ENCODE peak calls at places on chromosomes 11 and 22, in seven cellular contexts. One of them, this sample, is unnamed.

GRCh38 chr11:27914080-27914479 is 193.9 kb downstream of the KIF18A start:
- DNase-seq in heart right ventricle: no peak
- DNase-seq in body of pancreas: no peak
- DNase-seq in transverse colon: no peak
- DNase-seq in progenitor cell of endocrine pancreas: no peak
- DNase-seq in RWPE1: no peak
- DNase-seq in GM12865: no peak
- DNase-seq in this sample: peak

GRCh38 chr22:28992565-28993326 is 68.9 kb downstream of the C22orf31 start:
- DNase-seq in heart right ventricle: no peak
- DNase-seq in body of pancreas: no peak
- DNase-seq in transverse colon: no peak
- DNase-seq in progenitor cell of endocrine pancreas: no peak
- DNase-seq in RWPE1: no peak
- DNase-seq in GM12865: no peak
- DNase-seq in this sample: no peak

GRCh38 chr11:32643526-32643925 is 59.9 kb downstream of the EIF3M start:
- DNase-seq in heart right ventricle: no peak
- DNase-seq in body of pancreas: no peak
- DNase-seq in transverse colon: no peak
- DNase-seq in progenitor cell of endocrine pancreas: no peak
- DNase-seq in RWPE1: peak
- DNase-seq in GM12865: no peak
- DNase-seq in this sample: no peak

GRCh38 chr11:77063407-77063806 is 3.4 kb upstream of the CAPN5 start:
- DNase-seq in heart right ventricle: no peak
- DNase-seq in body of pancreas: no peak
- DNase-seq in transverse colon: no peak
- DNase-seq in progenitor cell of endocrine pancreas: no peak
- DNase-seq in RWPE1: no peak
- DNase-seq in GM12865: no peak
- DNase-seq in this sample: no peak

GRCh38 chr22:24977370-24978230 is 25.1 kb downstream of the KIAA1671 start:
- DNase-seq in heart right ventricle: peak
- DNase-seq in body of pancreas: peak
- DNase-seq in transverse colon: peak
- DNase-seq in progenitor cell of endocrine pancreas: no peak
- DNase-seq in RWPE1: no peak
- DNase-seq in GM12865: no peak
- DNase-seq in this sample: no peak

GRCh38 chr11:108733479-108734116 is 68.7 kb downstream of the DDX10 start:
- DNase-seq in heart right ventricle: no peak
- DNase-seq in body of pancreas: no peak
- DNase-seq in transverse colon: no peak
- DNase-seq in progenitor cell of endocrine pancreas: no peak
- DNase-seq in RWPE1: peak
- DNase-seq in GM12865: peak
- DNase-seq in this sample: peak

GRCh38 chr11:100403817-100404216 is 283.3 kb upstream of the ARHGAP42 start:
- DNase-seq in heart right ventricle: no peak
- DNase-seq in body of pancreas: no peak
- DNase-seq in transverse colon: no peak
- DNase-seq in progenitor cell of endocrine pancreas: no peak
- DNase-seq in RWPE1: no peak
- DNase-seq in GM12865: no peak
- DNase-seq in this sample: peak

GRCh38 chr11:47724041-47724729 is 9.0 kb upstream of the AGBL2 start:
- DNase-seq in heart right ventricle: no peak
- DNase-seq in body of pancreas: peak
- DNase-seq in transverse colon: peak
- DNase-seq in progenitor cell of endocrine pancreas: no peak
- DNase-seq in RWPE1: no peak
- DNase-seq in GM12865: no peak
- DNase-seq in this sample: no peak

GRCh38 chr11:65859134-65859811 is 960 bp upstream of the MUS81 start:
- DNase-seq in heart right ventricle: peak
- DNase-seq in body of pancreas: peak
- DNase-seq in transverse colon: peak
- DNase-seq in progenitor cell of endocrine pancreas: peak
- DNase-seq in RWPE1: peak
- DNase-seq in GM12865: peak
- DNase-seq in this sample: peak

GRCh38 chr22:47918276-47918928 is 1156.0 kb downstream of the TBC1D22A start:
- DNase-seq in heart right ventricle: no peak
- DNase-seq in body of pancreas: no peak
- DNase-seq in transverse colon: peak
- DNase-seq in progenitor cell of endocrine pancreas: no peak
- DNase-seq in RWPE1: no peak
- DNase-seq in GM12865: no peak
- DNase-seq in this sample: no peak

GRCh38 chr11:95387319-95387718 is 156.3 kb upstream of the SESN3 start:
- DNase-seq in heart right ventricle: no peak
- DNase-seq in body of pancreas: no peak
- DNase-seq in transverse colon: no peak
- DNase-seq in progenitor cell of endocrine pancreas: no peak
- DNase-seq in RWPE1: no peak
- DNase-seq in GM12865: no peak
- DNase-seq in this sample: no peak

GRCh38 chr11:117000039-117000740 is 98.0 kb downstream of the SIK3 start:
- DNase-seq in heart right ventricle: no peak
- DNase-seq in body of pancreas: no peak
- DNase-seq in transverse colon: no peak
- DNase-seq in progenitor cell of endocrine pancreas: no peak
- DNase-seq in RWPE1: no peak
- DNase-seq in GM12865: no peak
- DNase-seq in this sample: no peak

GRCh38 chr11:35721576-35722341 is 59.2 kb downstream of the TRIM44 start:
- DNase-seq in heart right ventricle: no peak
- DNase-seq in body of pancreas: no peak
- DNase-seq in transverse colon: no peak
- DNase-seq in progenitor cell of endocrine pancreas: no peak
- DNase-seq in RWPE1: no peak
- DNase-seq in GM12865: peak
- DNase-seq in this sample: no peak

GRCh38 chr11:72753341-72754148 is 1.3 kb upstream of the ARAP1 start:
- DNase-seq in heart right ventricle: no peak
- DNase-seq in body of pancreas: no peak
- DNase-seq in transverse colon: no peak
- DNase-seq in progenitor cell of endocrine pancreas: no peak
- DNase-seq in RWPE1: no peak
- DNase-seq in GM12865: no peak
- DNase-seq in this sample: no peak

GRCh38 chr11:73314121-73314948 is 6.3 kb downstream of the ARHGEF17 start:
- DNase-seq in heart right ventricle: peak
- DNase-seq in body of pancreas: no peak
- DNase-seq in transverse colon: peak
- DNase-seq in progenitor cell of endocrine pancreas: no peak
- DNase-seq in RWPE1: no peak
- DNase-seq in GM12865: peak
- DNase-seq in this sample: peak

GRCh38 chr22:50606561-50607365 is 6.2 kb downstream of the MAPK8IP2 start:
- DNase-seq in heart right ventricle: no peak
- DNase-seq in body of pancreas: no peak
- DNase-seq in transverse colon: no peak
- DNase-seq in progenitor cell of endocrine pancreas: no peak
- DNase-seq in RWPE1: no peak
- DNase-seq in GM12865: no peak
- DNase-seq in this sample: no peak

GRCh38 chr11:131137046-131137445 is 220.8 kb upstream of the SNX19 start:
- DNase-seq in heart right ventricle: no peak
- DNase-seq in body of pancreas: no peak
- DNase-seq in transverse colon: no peak
- DNase-seq in progenitor cell of endocrine pancreas: no peak
- DNase-seq in RWPE1: no peak
- DNase-seq in GM12865: no peak
- DNase-seq in this sample: peak

GRCh38 chr22:30694638-30695350 is at the start of gene OSBP2:
- DNase-seq in heart right ventricle: peak
- DNase-seq in body of pancreas: peak
- DNase-seq in transverse colon: peak
- DNase-seq in progenitor cell of endocrine pancreas: peak
- DNase-seq in RWPE1: peak
- DNase-seq in GM12865: peak
- DNase-seq in this sample: no peak

GRCh38 chr11:34052036-34052607 is 591 bp downstream of the CAPRIN1 start:
- DNase-seq in heart right ventricle: peak
- DNase-seq in body of pancreas: peak
- DNase-seq in transverse colon: peak
- DNase-seq in progenitor cell of endocrine pancreas: peak
- DNase-seq in RWPE1: peak
- DNase-seq in GM12865: peak
- DNase-seq in this sample: peak

GRCh38 chr22:48757581-48757980 is 1070.1 kb downstream of the BRD1 start:
- DNase-seq in heart right ventricle: no peak
- DNase-seq in body of pancreas: no peak
- DNase-seq in transverse colon: no peak
- DNase-seq in progenitor cell of endocrine pancreas: peak
- DNase-seq in RWPE1: no peak
- DNase-seq in GM12865: no peak
- DNase-seq in this sample: no peak

GRCh38 chr22:41380993-41381328 is 781 bp upstream of the TEF start:
- DNase-seq in heart right ventricle: peak
- DNase-seq in body of pancreas: peak
- DNase-seq in transverse colon: peak
- DNase-seq in progenitor cell of endocrine pancreas: no peak
- DNase-seq in RWPE1: peak
- DNase-seq in GM12865: no peak
- DNase-seq in this sample: peak

GRCh38 chr11:16013649-16014275 is 342.6 kb downstream of the SOX6 start:
- DNase-seq in heart right ventricle: no peak
- DNase-seq in body of pancreas: no peak
- DNase-seq in transverse colon: no peak
- DNase-seq in progenitor cell of endocrine pancreas: no peak
- DNase-seq in RWPE1: no peak
- DNase-seq in GM12865: no peak
- DNase-seq in this sample: peak

GRCh38 chr11:74519719-74520118 is 26.2 kb upstream of the LIPT2 start:
- DNase-seq in heart right ventricle: no peak
- DNase-seq in body of pancreas: no peak
- DNase-seq in transverse colon: no peak
- DNase-seq in progenitor cell of endocrine pancreas: no peak
- DNase-seq in RWPE1: no peak
- DNase-seq in GM12865: no peak
- DNase-seq in this sample: no peak

GRCh38 chr11:68956142-68956541 is 24.6 kb downstream of the MRGPRD start:
- DNase-seq in heart right ventricle: no peak
- DNase-seq in body of pancreas: no peak
- DNase-seq in transverse colon: no peak
- DNase-seq in progenitor cell of endocrine pancreas: no peak
- DNase-seq in RWPE1: no peak
- DNase-seq in GM12865: peak
- DNase-seq in this sample: no peak

GRCh38 chr22:41919357-41920224 is 4.7 kb upstream of the SHISA8 start:
- DNase-seq in heart right ventricle: peak
- DNase-seq in body of pancreas: peak
- DNase-seq in transverse colon: peak
- DNase-seq in progenitor cell of endocrine pancreas: peak
- DNase-seq in RWPE1: no peak
- DNase-seq in GM12865: peak
- DNase-seq in this sample: no peak

GRCh38 chr11:47216141-47216798 is 1.5 kb downstream of the DDB2 start:
- DNase-seq in heart right ventricle: peak
- DNase-seq in body of pancreas: peak
- DNase-seq in transverse colon: peak
- DNase-seq in progenitor cell of endocrine pancreas: no peak
- DNase-seq in RWPE1: peak
- DNase-seq in GM12865: peak
- DNase-seq in this sample: peak

GRCh38 chr11:11085580-11085979 is 227.7 kb upstream of the ZBED5 start:
- DNase-seq in heart right ventricle: no peak
- DNase-seq in body of pancreas: no peak
- DNase-seq in transverse colon: no peak
- DNase-seq in progenitor cell of endocrine pancreas: no peak
- DNase-seq in RWPE1: no peak
- DNase-seq in GM12865: no peak
- DNase-seq in this sample: no peak

GRCh38 chr22:21026783-21027692 is 5.3 kb downstream of the SLC7A4 start:
- DNase-seq in heart right ventricle: no peak
- DNase-seq in body of pancreas: no peak
- DNase-seq in transverse colon: no peak
- DNase-seq in progenitor cell of endocrine pancreas: no peak
- DNase-seq in RWPE1: no peak
- DNase-seq in GM12865: no peak
- DNase-seq in this sample: peak

GRCh38 chr22:50503475-50504145 is 3.9 kb downstream of the LMF2 start:
- DNase-seq in heart right ventricle: no peak
- DNase-seq in body of pancreas: no peak
- DNase-seq in transverse colon: no peak
- DNase-seq in progenitor cell of endocrine pancreas: no peak
- DNase-seq in RWPE1: no peak
- DNase-seq in GM12865: peak
- DNase-seq in this sample: no peak

GRCh38 chr22:29225422-29226090 is 19.9 kb downstream of the EMID1 start:
- DNase-seq in heart right ventricle: peak
- DNase-seq in body of pancreas: peak
- DNase-seq in transverse colon: peak
- DNase-seq in progenitor cell of endocrine pancreas: no peak
- DNase-seq in RWPE1: no peak
- DNase-seq in GM12865: no peak
- DNase-seq in this sample: no peak

GRCh38 chr11:64849600-64850356 is 5.3 kb upstream of the CDC42BPG start:
- DNase-seq in heart right ventricle: peak
- DNase-seq in body of pancreas: no peak
- DNase-seq in transverse colon: no peak
- DNase-seq in progenitor cell of endocrine pancreas: no peak
- DNase-seq in RWPE1: no peak
- DNase-seq in GM12865: no peak
- DNase-seq in this sample: no peak
- TF ChIP-seq CTCF in heart right ventricle: peak
- TF ChIP-seq CTCF in body of pancreas: no peak
- TF ChIP-seq CTCF in transverse colon: no peak
- TF ChIP-seq CTCF in progenitor cell of endocrine pancreas: no peak
- TF ChIP-seq CTCF in RWPE1: no peak
- TF ChIP-seq CTCF in GM12865: no peak
- TF ChIP-seq CTCF in this sample: peak

GRCh38 chr22:43427296-43428004 is 15.6 kb downstream of the MPPED1 start:
- DNase-seq in heart right ventricle: no peak
- DNase-seq in body of pancreas: no peak
- DNase-seq in transverse colon: no peak
- DNase-seq in progenitor cell of endocrine pancreas: no peak
- DNase-seq in RWPE1: no peak
- DNase-seq in GM12865: no peak
- DNase-seq in this sample: no peak
- TF ChIP-seq CTCF in heart right ventricle: no peak
- TF ChIP-seq CTCF in body of pancreas: no peak
- TF ChIP-seq CTCF in transverse colon: no peak
- TF ChIP-seq CTCF in progenitor cell of endocrine pancreas: no peak
- TF ChIP-seq CTCF in RWPE1: no peak
- TF ChIP-seq CTCF in GM12865: no peak
- TF ChIP-seq CTCF in this sample: no peak

GRCh38 chr22:33007485-33007884 is 50.7 kb downstream of the SYN3 start:
- DNase-seq in heart right ventricle: no peak
- DNase-seq in body of pancreas: no peak
- DNase-seq in transverse colon: no peak
- DNase-seq in progenitor cell of endocrine pancreas: no peak
- DNase-seq in RWPE1: no peak
- DNase-seq in GM12865: no peak
- DNase-seq in this sample: no peak
- TF ChIP-seq CTCF in heart right ventricle: no peak
- TF ChIP-seq CTCF in body of pancreas: no peak
- TF ChIP-seq CTCF in transverse colon: no peak
- TF ChIP-seq CTCF in progenitor cell of endocrine pancreas: no peak
- TF ChIP-seq CTCF in RWPE1: no peak
- TF ChIP-seq CTCF in GM12865: no peak
- TF ChIP-seq CTCF in this sample: no peak

GRCh38 chr11:13429288-13429687 is 33.7 kb downstream of the BTBD10 start:
- DNase-seq in heart right ventricle: no peak
- DNase-seq in body of pancreas: no peak
- DNase-seq in transverse colon: no peak
- DNase-seq in progenitor cell of endocrine pancreas: no peak
- DNase-seq in RWPE1: no peak
- DNase-seq in GM12865: no peak
- DNase-seq in this sample: no peak
- TF ChIP-seq CTCF in heart right ventricle: no peak
- TF ChIP-seq CTCF in body of pancreas: no peak
- TF ChIP-seq CTCF in transverse colon: no peak
- TF ChIP-seq CTCF in progenitor cell of endocrine pancreas: no peak
- TF ChIP-seq CTCF in RWPE1: no peak
- TF ChIP-seq CTCF in GM12865: no peak
- TF ChIP-seq CTCF in this sample: no peak

This sample was measured in HFFc6.